ENCODE peak calls at places on chromosome 6, in ten cellular contexts. One of them, this sample, is unnamed.

GRCh38 chr6:144434308-144434990 is 149.3 kb downstream of the UTRN start:
- DNase-seq in endothelial cell: no peak
- DNase-seq in GM23248: peak; percentile 96
- DNase-seq in activated T-helper 1 cell treated with anti-CD3 and anti-CD28 coated beads, Interleukin-12 subunit alpha, Interleukin-12 subunit beta, Interleukin-2, Interleukin-4 antibody, amounts not matched to agents 30 ng/mL and 10 ng/mL and 1 ng/mL, durations not matched to agents 14 hours and 24 hours and 36 hours: no peak
- DNase-seq in HS-27A: peak; percentile 41
- DNase-seq in KG1: no peak
- DNase-seq in RWPE1: peak; percentile 37
- DNase-seq in NCI-H1694: no peak
- DNase-seq in right atrium auricular region: no peak
- DNase-seq in HTR-8/SVneo: peak; percentile 51
- DNase-seq in this sample: no peak

GRCh38 chr6:162017551-162017950 is 710.0 kb downstream of the PRKN start:
- DNase-seq in right atrium auricular region: no peak
- DNase-seq in HS-27A: no peak
- DNase-seq in HTR-8/SVneo: no peak
- DNase-seq in GM23248: no peak
- DNase-seq in endothelial cell: no peak
- DNase-seq in KG1: no peak
- DNase-seq in NCI-H1694: no peak
- DNase-seq in activated T-helper 1 cell treated with anti-CD3 and anti-CD28 coated beads, Interleukin-12 subunit alpha, Interleukin-12 subunit beta, Interleukin-2, Interleukin-4 antibody, amounts not matched to agents 30 ng/mL and 10 ng/mL and 1 ng/mL, durations not matched to agents 14 hours and 24 hours and 36 hours: no peak
- DNase-seq in RWPE1: no peak
- DNase-seq in this sample: no peak

GRCh38 chr6:149851461-149851860 is 12.7 kb downstream of the LRP11 start:
- DNase-seq in KG1: no peak
- DNase-seq in right atrium auricular region: no peak
- DNase-seq in HTR-8/SVneo: no peak
- DNase-seq in GM23248: peak; percentile 82
- DNase-seq in RWPE1: no peak
- DNase-seq in NCI-H1694: no peak
- DNase-seq in HS-27A: no peak
- DNase-seq in endothelial cell: no peak
- DNase-seq in activated T-helper 1 cell treated with anti-CD3 and anti-CD28 coated beads, Interleukin-12 subunit alpha, Interleukin-12 subunit beta, Interleukin-2, Interleukin-4 antibody, amounts not matched to agents 30 ng/mL and 10 ng/mL and 1 ng/mL, durations not matched to agents 14 hours and 24 hours and 36 hours: no peak
- DNase-seq in this sample: no peak

GRCh38 chr6:79648315-79648714 is 17.2 kb downstream of the SH3BGRL2 start:
- DNase-seq in activated T-helper 1 cell treated with anti-CD3 and anti-CD28 coated beads, Interleukin-12 subunit alpha, Interleukin-12 subunit beta, Interleukin-2, Interleukin-4 antibody, amounts not matched to agents 30 ng/mL and 10 ng/mL and 1 ng/mL, durations not matched to agents 14 hours and 24 hours and 36 hours: no peak
- DNase-seq in endothelial cell: no peak
- DNase-seq in HS-27A: no peak
- DNase-seq in RWPE1: no peak
- DNase-seq in right atrium auricular region: no peak
- DNase-seq in GM23248: no peak
- DNase-seq in HTR-8/SVneo: no peak
- DNase-seq in NCI-H1694: no peak
- DNase-seq in KG1: no peak
- DNase-seq in this sample: no peak

GRCh38 chr6:116244284-116244683 is 9.6 kb downstream of the TSPYL4 start:
- DNase-seq in KG1: no peak
- DNase-seq in HTR-8/SVneo: no peak
- DNase-seq in activated T-helper 1 cell treated with anti-CD3 and anti-CD28 coated beads, Interleukin-12 subunit alpha, Interleukin-12 subunit beta, Interleukin-2, Interleukin-4 antibody, amounts not matched to agents 30 ng/mL and 10 ng/mL and 1 ng/mL, durations not matched to agents 14 hours and 24 hours and 36 hours: no peak
- DNase-seq in GM23248: no peak
- DNase-seq in HS-27A: no peak
- DNase-seq in RWPE1: no peak
- DNase-seq in right atrium auricular region: no peak
- DNase-seq in NCI-H1694: no peak
- DNase-seq in endothelial cell: no peak
- DNase-seq in this sample: no peak

GRCh38 chr6:40413231-40413755 is 173.9 kb downstream of the LRFN2 start:
- DNase-seq in KG1: no peak
- DNase-seq in HS-27A: no peak
- DNase-seq in NCI-H1694: no peak
- DNase-seq in right atrium auricular region: no peak
- DNase-seq in GM23248: no peak
- DNase-seq in HTR-8/SVneo: no peak
- DNase-seq in RWPE1: no peak
- DNase-seq in endothelial cell: no peak
- DNase-seq in activated T-helper 1 cell treated with anti-CD3 and anti-CD28 coated beads, Interleukin-12 subunit alpha, Interleukin-12 subunit beta, Interleukin-2, Interleukin-4 antibody, amounts not matched to agents 30 ng/mL and 10 ng/mL and 1 ng/mL, durations not matched to agents 14 hours and 24 hours and 36 hours: no peak
- DNase-seq in this sample: no peak

GRCh38 chr6:109194770-109195169 is 99.5 kb downstream of the CEP57L1 start:
- DNase-seq in endothelial cell: no peak
- DNase-seq in HTR-8/SVneo: no peak
- DNase-seq in right atrium auricular region: no peak
- DNase-seq in HS-27A: no peak
- DNase-seq in activated T-helper 1 cell treated with anti-CD3 and anti-CD28 coated beads, Interleukin-12 subunit alpha, Interleukin-12 subunit beta, Interleukin-2, Interleukin-4 antibody, amounts not matched to agents 30 ng/mL and 10 ng/mL and 1 ng/mL, durations not matched to agents 14 hours and 24 hours and 36 hours: no peak
- DNase-seq in GM23248: no peak
- DNase-seq in NCI-H1694: no peak
- DNase-seq in RWPE1: no peak
- DNase-seq in KG1: no peak
- DNase-seq in this sample: no peak

GRCh38 chr6:150029749-150030148 is 4.4 kb upstream of the RAET1L start:
- DNase-seq in KG1: no peak
- DNase-seq in endothelial cell: no peak
- DNase-seq in HTR-8/SVneo: no peak
- DNase-seq in GM23248: no peak
- DNase-seq in activated T-helper 1 cell treated with anti-CD3 and anti-CD28 coated beads, Interleukin-12 subunit alpha, Interleukin-12 subunit beta, Interleukin-2, Interleukin-4 antibody, amounts not matched to agents 30 ng/mL and 10 ng/mL and 1 ng/mL, durations not matched to agents 14 hours and 24 hours and 36 hours: no peak
- DNase-seq in right atrium auricular region: no peak
- DNase-seq in RWPE1: no peak
- DNase-seq in NCI-H1694: no peak
- DNase-seq in HS-27A: no peak
- DNase-seq in this sample: no peak

GRCh38 chr6:129276986-129277385 is 394.0 kb downstream of the LAMA2 start:
- DNase-seq in endothelial cell: no peak
- DNase-seq in NCI-H1694: no peak
- DNase-seq in GM23248: no peak
- DNase-seq in KG1: no peak
- DNase-seq in HS-27A: no peak
- DNase-seq in HTR-8/SVneo: no peak
- DNase-seq in right atrium auricular region: no peak
- DNase-seq in activated T-helper 1 cell treated with anti-CD3 and anti-CD28 coated beads, Interleukin-12 subunit alpha, Interleukin-12 subunit beta, Interleukin-2, Interleukin-4 antibody, amounts not matched to agents 30 ng/mL and 10 ng/mL and 1 ng/mL, durations not matched to agents 14 hours and 24 hours and 36 hours: no peak
- DNase-seq in RWPE1: no peak
- DNase-seq in this sample: no peak

GRCh38 chr6:108295676-108296075 is 822 bp downstream of the AFG1L start:
- DNase-seq in KG1: no peak
- DNase-seq in HS-27A: no peak
- DNase-seq in HTR-8/SVneo: no peak
- DNase-seq in NCI-H1694: no peak
- DNase-seq in activated T-helper 1 cell treated with anti-CD3 and anti-CD28 coated beads, Interleukin-12 subunit alpha, Interleukin-12 subunit beta, Interleukin-2, Interleukin-4 antibody, amounts not matched to agents 30 ng/mL and 10 ng/mL and 1 ng/mL, durations not matched to agents 14 hours and 24 hours and 36 hours: no peak
- DNase-seq in GM23248: no peak
- DNase-seq in RWPE1: no peak
- DNase-seq in endothelial cell: no peak
- DNase-seq in right atrium auricular region: no peak
- DNase-seq in this sample: peak; percentile 43

GRCh38 chr6:43070028-43070632 is 6.0 kb upstream of the PTK7 start:
- DNase-seq in KG1: no peak
- DNase-seq in endothelial cell: no peak
- DNase-seq in NCI-H1694: peak; percentile 26
- DNase-seq in HTR-8/SVneo: peak; percentile 79
- DNase-seq in HS-27A: no peak
- DNase-seq in right atrium auricular region: no peak
- DNase-seq in activated T-helper 1 cell treated with anti-CD3 and anti-CD28 coated beads, Interleukin-12 subunit alpha, Interleukin-12 subunit beta, Interleukin-2, Interleukin-4 antibody, amounts not matched to agents 30 ng/mL and 10 ng/mL and 1 ng/mL, durations not matched to agents 14 hours and 24 hours and 36 hours: no peak
- DNase-seq in GM23248: peak; percentile 77
- DNase-seq in RWPE1: peak; percentile 63
- DNase-seq in this sample: peak; percentile 64

GRCh38 chr6:21003780-21004541 is 469.7 kb downstream of the CDKAL1 start:
- DNase-seq in HTR-8/SVneo: peak; percentile 30
- DNase-seq in endothelial cell: no peak
- DNase-seq in GM23248: peak; percentile 63
- DNase-seq in KG1: no peak
- DNase-seq in NCI-H1694: peak; percentile 91
- DNase-seq in RWPE1: peak; percentile 36
- DNase-seq in HS-27A: peak; percentile 59
- DNase-seq in right atrium auricular region: no peak
- DNase-seq in activated T-helper 1 cell treated with anti-CD3 and anti-CD28 coated beads, Interleukin-12 subunit alpha, Interleukin-12 subunit beta, Interleukin-2, Interleukin-4 antibody, amounts not matched to agents 30 ng/mL and 10 ng/mL and 1 ng/mL, durations not matched to agents 14 hours and 24 hours and 36 hours: no peak
- DNase-seq in this sample: no peak

GRCh38 chr6:136613477-136613876 is 63.3 kb upstream of the MAP7 start:
- DNase-seq in GM23248: peak; percentile 4
- DNase-seq in HTR-8/SVneo: no peak
- DNase-seq in NCI-H1694: no peak
- DNase-seq in KG1: no peak
- DNase-seq in right atrium auricular region: no peak
- DNase-seq in activated T-helper 1 cell treated with anti-CD3 and anti-CD28 coated beads, Interleukin-12 subunit alpha, Interleukin-12 subunit beta, Interleukin-2, Interleukin-4 antibody, amounts not matched to agents 30 ng/mL and 10 ng/mL and 1 ng/mL, durations not matched to agents 14 hours and 24 hours and 36 hours: no peak
- DNase-seq in RWPE1: no peak
- DNase-seq in HS-27A: peak; percentile 68
- DNase-seq in endothelial cell: no peak
- DNase-seq in this sample: no peak

GRCh38 chr6:3209114-3210023 is 18.1 kb downstream of the TUBB2B start:
- DNase-seq in activated T-helper 1 cell treated with anti-CD3 and anti-CD28 coated beads, Interleukin-12 subunit alpha, Interleukin-12 subunit beta, Interleukin-2, Interleukin-4 antibody, amounts not matched to agents 30 ng/mL and 10 ng/mL and 1 ng/mL, durations not matched to agents 14 hours and 24 hours and 36 hours: no peak
- DNase-seq in endothelial cell: no peak
- DNase-seq in right atrium auricular region: peak; percentile 59
- DNase-seq in RWPE1: peak; percentile 95
- DNase-seq in HTR-8/SVneo: peak; percentile 93
- DNase-seq in GM23248: peak; percentile 99
- DNase-seq in NCI-H1694: peak; percentile 13
- DNase-seq in KG1: no peak
- DNase-seq in HS-27A: no peak
- DNase-seq in this sample: peak; percentile 72

GRCh38 chr6:154579046-154579823 is 68.8 kb upstream of the CNKSR3 start:
- DNase-seq in activated T-helper 1 cell treated with anti-CD3 and anti-CD28 coated beads, Interleukin-12 subunit alpha, Interleukin-12 subunit beta, Interleukin-2, Interleukin-4 antibody, amounts not matched to agents 30 ng/mL and 10 ng/mL and 1 ng/mL, durations not matched to agents 14 hours and 24 hours and 36 hours: no peak
- DNase-seq in right atrium auricular region: no peak
- DNase-seq in NCI-H1694: no peak
- DNase-seq in HS-27A: no peak
- DNase-seq in endothelial cell: no peak
- DNase-seq in GM23248: peak; percentile 36
- DNase-seq in HTR-8/SVneo: no peak
- DNase-seq in KG1: no peak
- DNase-seq in RWPE1: peak; percentile 41
- DNase-seq in this sample: no peak

GRCh38 chr6:20302702-20303251 is 90.5 kb upstream of the MBOAT1 start:
- DNase-seq in endothelial cell: no peak
- DNase-seq in GM23248: peak; percentile 22
- DNase-seq in HS-27A: no peak
- DNase-seq in right atrium auricular region: no peak
- DNase-seq in activated T-helper 1 cell treated with anti-CD3 and anti-CD28 coated beads, Interleukin-12 subunit alpha, Interleukin-12 subunit beta, Interleukin-2, Interleukin-4 antibody, amounts not matched to agents 30 ng/mL and 10 ng/mL and 1 ng/mL, durations not matched to agents 14 hours and 24 hours and 36 hours: no peak
- DNase-seq in HTR-8/SVneo: no peak
- DNase-seq in NCI-H1694: no peak
- DNase-seq in RWPE1: no peak
- DNase-seq in KG1: no peak
- DNase-seq in this sample: peak; percentile 4

GRCh38 chr6:45419574-45420082 is 41.9 kb upstream of the SUPT3H start:
- DNase-seq in HTR-8/SVneo: no peak
- DNase-seq in KG1: peak; percentile 41
- DNase-seq in GM23248: no peak
- DNase-seq in HS-27A: no peak
- DNase-seq in endothelial cell: peak; percentile 70
- DNase-seq in NCI-H1694: peak; percentile 8
- DNase-seq in activated T-helper 1 cell treated with anti-CD3 and anti-CD28 coated beads, Interleukin-12 subunit alpha, Interleukin-12 subunit beta, Interleukin-2, Interleukin-4 antibody, amounts not matched to agents 30 ng/mL and 10 ng/mL and 1 ng/mL, durations not matched to agents 14 hours and 24 hours and 36 hours: peak; percentile 36
- DNase-seq in right atrium auricular region: no peak
- DNase-seq in RWPE1: no peak
- DNase-seq in this sample: peak; percentile 55

GRCh38 chr6:105897131-105897530 is 189.0 kb upstream of the PRDM1 start:
- DNase-seq in KG1: no peak
- DNase-seq in GM23248: peak; percentile 16
- DNase-seq in NCI-H1694: no peak
- DNase-seq in HS-27A: no peak
- DNase-seq in endothelial cell: no peak
- DNase-seq in activated T-helper 1 cell treated with anti-CD3 and anti-CD28 coated beads, Interleukin-12 subunit alpha, Interleukin-12 subunit beta, Interleukin-2, Interleukin-4 antibody, amounts not matched to agents 30 ng/mL and 10 ng/mL and 1 ng/mL, durations not matched to agents 14 hours and 24 hours and 36 hours: no peak
- DNase-seq in RWPE1: no peak
- DNase-seq in right atrium auricular region: no peak
- DNase-seq in HTR-8/SVneo: no peak
- DNase-seq in this sample: no peak

GRCh38 chr6:70277480-70277879 is 25.4 kb downstream of the COL9A1 start:
- DNase-seq in HS-27A: no peak
- DNase-seq in endothelial cell: no peak
- DNase-seq in KG1: no peak
- DNase-seq in HTR-8/SVneo: no peak
- DNase-seq in GM23248: peak; percentile 18
- DNase-seq in right atrium auricular region: no peak
- DNase-seq in NCI-H1694: no peak
- DNase-seq in RWPE1: no peak
- DNase-seq in activated T-helper 1 cell treated with anti-CD3 and anti-CD28 coated beads, Interleukin-12 subunit alpha, Interleukin-12 subunit beta, Interleukin-2, Interleukin-4 antibody, amounts not matched to agents 30 ng/mL and 10 ng/mL and 1 ng/mL, durations not matched to agents 14 hours and 24 hours and 36 hours: no peak
- DNase-seq in this sample: no peak

GRCh38 chr6:139742671-139743070 is 368.2 kb upstream of the CITED2 start:
- DNase-seq in right atrium auricular region: no peak
- DNase-seq in KG1: no peak
- DNase-seq in activated T-helper 1 cell treated with anti-CD3 and anti-CD28 coated beads, Interleukin-12 subunit alpha, Interleukin-12 subunit beta, Interleukin-2, Interleukin-4 antibody, amounts not matched to agents 30 ng/mL and 10 ng/mL and 1 ng/mL, durations not matched to agents 14 hours and 24 hours and 36 hours: no peak
- DNase-seq in HTR-8/SVneo: no peak
- DNase-seq in RWPE1: no peak
- DNase-seq in endothelial cell: no peak
- DNase-seq in NCI-H1694: no peak
- DNase-seq in GM23248: no peak
- DNase-seq in HS-27A: no peak
- DNase-seq in this sample: no peak

GRCh38 chr6:12849420-12850200 is 133.0 kb downstream of the PHACTR1 start:
- DNase-seq in HTR-8/SVneo: no peak
- DNase-seq in activated T-helper 1 cell treated with anti-CD3 and anti-CD28 coated beads, Interleukin-12 subunit alpha, Interleukin-12 subunit beta, Interleukin-2, Interleukin-4 antibody, amounts not matched to agents 30 ng/mL and 10 ng/mL and 1 ng/mL, durations not matched to agents 14 hours and 24 hours and 36 hours: no peak
- DNase-seq in KG1: no peak
- DNase-seq in endothelial cell: no peak
- DNase-seq in right atrium auricular region: no peak
- DNase-seq in NCI-H1694: no peak
- DNase-seq in GM23248: peak; percentile 60
- DNase-seq in HS-27A: no peak
- DNase-seq in RWPE1: no peak
- DNase-seq in this sample: no peak

GRCh38 chr6:157392927-157393666 is 12.1 kb downstream of the ZDHHC14 start:
- DNase-seq in HS-27A: no peak
- DNase-seq in KG1: no peak
- DNase-seq in NCI-H1694: no peak
- DNase-seq in right atrium auricular region: no peak
- DNase-seq in HTR-8/SVneo: no peak
- DNase-seq in activated T-helper 1 cell treated with anti-CD3 and anti-CD28 coated beads, Interleukin-12 subunit alpha, Interleukin-12 subunit beta, Interleukin-2, Interleukin-4 antibody, amounts not matched to agents 30 ng/mL and 10 ng/mL and 1 ng/mL, durations not matched to agents 14 hours and 24 hours and 36 hours: no peak
- DNase-seq in RWPE1: no peak
- DNase-seq in GM23248: no peak
- DNase-seq in endothelial cell: no peak
- DNase-seq in this sample: peak; percentile 97

GRCh38 chr6:41286544-41287346 is at the start of gene TREM1:
- DNase-seq in HS-27A: no peak
- DNase-seq in GM23248: peak; percentile 87
- DNase-seq in KG1: no peak
- DNase-seq in RWPE1: peak; percentile 73
- DNase-seq in activated T-helper 1 cell treated with anti-CD3 and anti-CD28 coated beads, Interleukin-12 subunit alpha, Interleukin-12 subunit beta, Interleukin-2, Interleukin-4 antibody, amounts not matched to agents 30 ng/mL and 10 ng/mL and 1 ng/mL, durations not matched to agents 14 hours and 24 hours and 36 hours: no peak
- DNase-seq in HTR-8/SVneo: peak; percentile 19
- DNase-seq in right atrium auricular region: peak; percentile 72
- DNase-seq in NCI-H1694: no peak
- DNase-seq in endothelial cell: no peak
- DNase-seq in this sample: no peak

GRCh38 chr6:52994031-52994788 is 874 bp downstream of the GSTA4 start:
- DNase-seq in endothelial cell: peak; percentile 17
- DNase-seq in GM23248: peak; percentile 60
- DNase-seq in NCI-H1694: no peak
- DNase-seq in activated T-helper 1 cell treated with anti-CD3 and anti-CD28 coated beads, Interleukin-12 subunit alpha, Interleukin-12 subunit beta, Interleukin-2, Interleukin-4 antibody, amounts not matched to agents 30 ng/mL and 10 ng/mL and 1 ng/mL, durations not matched to agents 14 hours and 24 hours and 36 hours: no peak
- DNase-seq in RWPE1: peak; percentile 20
- DNase-seq in right atrium auricular region: no peak
- DNase-seq in HTR-8/SVneo: no peak
- DNase-seq in HS-27A: no peak
- DNase-seq in KG1: no peak
- DNase-seq in this sample: peak; percentile 31

GRCh38 chr6:13924949-13925881 is at the start of gene RNF182:
- DNase-seq in GM23248: peak; percentile 16
- DNase-seq in RWPE1: peak; percentile 55
- DNase-seq in NCI-H1694: no peak
- DNase-seq in HS-27A: no peak
- DNase-seq in KG1: no peak
- DNase-seq in right atrium auricular region: no peak
- DNase-seq in activated T-helper 1 cell treated with anti-CD3 and anti-CD28 coated beads, Interleukin-12 subunit alpha, Interleukin-12 subunit beta, Interleukin-2, Interleukin-4 antibody, amounts not matched to agents 30 ng/mL and 10 ng/mL and 1 ng/mL, durations not matched to agents 14 hours and 24 hours and 36 hours: no peak
- DNase-seq in HTR-8/SVneo: no peak
- DNase-seq in endothelial cell: no peak
- DNase-seq in this sample: peak; percentile 35

GRCh38 chr6:8017276-8017701 is 46.9 kb downstream of the BLOC1S5 start:
- DNase-seq in NCI-H1694: no peak
- DNase-seq in activated T-helper 1 cell treated with anti-CD3 and anti-CD28 coated beads, Interleukin-12 subunit alpha, Interleukin-12 subunit beta, Interleukin-2, Interleukin-4 antibody, amounts not matched to agents 30 ng/mL and 10 ng/mL and 1 ng/mL, durations not matched to agents 14 hours and 24 hours and 36 hours: no peak
- DNase-seq in endothelial cell: no peak
- DNase-seq in right atrium auricular region: no peak
- DNase-seq in RWPE1: no peak
- DNase-seq in KG1: no peak
- DNase-seq in HTR-8/SVneo: no peak
- DNase-seq in GM23248: no peak
- DNase-seq in HS-27A: no peak
- DNase-seq in this sample: no peak

GRCh38 chr6:113171882-113172281 is 685.3 kb upstream of the MARCKS start:
- DNase-seq in RWPE1: no peak
- DNase-seq in NCI-H1694: no peak
- DNase-seq in HS-27A: no peak
- DNase-seq in GM23248: no peak
- DNase-seq in KG1: no peak
- DNase-seq in right atrium auricular region: no peak
- DNase-seq in HTR-8/SVneo: no peak
- DNase-seq in activated T-helper 1 cell treated with anti-CD3 and anti-CD28 coated beads, Interleukin-12 subunit alpha, Interleukin-12 subunit beta, Interleukin-2, Interleukin-4 antibody, amounts not matched to agents 30 ng/mL and 10 ng/mL and 1 ng/mL, durations not matched to agents 14 hours and 24 hours and 36 hours: no peak
- DNase-seq in endothelial cell: no peak
- DNase-seq in this sample: no peak

GRCh38 chr6:112841553-112842337 is 494.6 kb downstream of the RFPL4B start:
- DNase-seq in activated T-helper 1 cell treated with anti-CD3 and anti-CD28 coated beads, Interleukin-12 subunit alpha, Interleukin-12 subunit beta, Interleukin-2, Interleukin-4 antibody, amounts not matched to agents 30 ng/mL and 10 ng/mL and 1 ng/mL, durations not matched to agents 14 hours and 24 hours and 36 hours: no peak
- DNase-seq in NCI-H1694: no peak
- DNase-seq in HTR-8/SVneo: no peak
- DNase-seq in HS-27A: no peak
- DNase-seq in KG1: no peak
- DNase-seq in GM23248: no peak
- DNase-seq in RWPE1: no peak
- DNase-seq in endothelial cell: no peak
- DNase-seq in right atrium auricular region: no peak
- DNase-seq in this sample: no peak

This sample was measured in erythroblast.